ENCODE peak calls at places on chromosomes 13 and 19, in nine cellular contexts. One of them, this sample, is unnamed.

GRCh38 chr19:30802424-30803013 is 430.3 kb downstream of the ZNF536 start:
- DNase-seq in pancreas: no peak
- DNase-seq in adrenal gland: no peak
- DNase-seq in tibial nerve: no peak
- DNase-seq in heart right ventricle: no peak
- DNase-seq in AG10803: no peak
- DNase-seq in left ventricle myocardium inferior: no peak
- DNase-seq in colonic mucosa: no peak
- DNase-seq in PC-3: no peak
- DNase-seq in this sample: no peak

GRCh38 chr19:36573020-36573947 is at the start of gene ZNF529:
- DNase-seq in pancreas: peak
- DNase-seq in adrenal gland: peak
- DNase-seq in tibial nerve: peak
- DNase-seq in heart right ventricle: peak
- DNase-seq in AG10803: peak
- DNase-seq in left ventricle myocardium inferior: peak
- DNase-seq in colonic mucosa: peak
- DNase-seq in PC-3: peak
- DNase-seq in this sample: peak

GRCh38 chr19:49739933-49740332 is 23.2 kb downstream of the TSKS start:
- DNase-seq in pancreas: no peak
- DNase-seq in adrenal gland: no peak
- DNase-seq in tibial nerve: no peak
- DNase-seq in heart right ventricle: no peak
- DNase-seq in AG10803: no peak
- DNase-seq in left ventricle myocardium inferior: no peak
- DNase-seq in colonic mucosa: no peak
- DNase-seq in PC-3: no peak
- DNase-seq in this sample: no peak

GRCh38 chr13:104006625-104007061 is 940.4 kb upstream of the SLC10A2 start:
- DNase-seq in pancreas: no peak
- DNase-seq in adrenal gland: no peak
- DNase-seq in tibial nerve: no peak
- DNase-seq in heart right ventricle: no peak
- DNase-seq in AG10803: no peak
- DNase-seq in left ventricle myocardium inferior: no peak
- DNase-seq in colonic mucosa: no peak
- DNase-seq in PC-3: peak
- DNase-seq in this sample: no peak

GRCh38 chr19:19279062-19279612 is 6.0 kb upstream of the TM6SF2 start:
- DNase-seq in pancreas: no peak
- DNase-seq in adrenal gland: no peak
- DNase-seq in tibial nerve: no peak
- DNase-seq in heart right ventricle: no peak
- DNase-seq in AG10803: no peak
- DNase-seq in left ventricle myocardium inferior: no peak
- DNase-seq in colonic mucosa: no peak
- DNase-seq in PC-3: no peak
- DNase-seq in this sample: no peak

GRCh38 chr13:21670006-21670882 is 629 bp upstream of the FGF9 start:
- DNase-seq in pancreas: peak
- DNase-seq in adrenal gland: peak
- DNase-seq in tibial nerve: peak
- DNase-seq in heart right ventricle: peak
- DNase-seq in AG10803: peak
- DNase-seq in left ventricle myocardium inferior: peak
- DNase-seq in colonic mucosa: peak
- DNase-seq in PC-3: no peak
- DNase-seq in this sample: no peak

GRCh38 chr13:26442541-26442940 is 114.9 kb upstream of the WASF3 start:
- DNase-seq in pancreas: no peak
- DNase-seq in adrenal gland: no peak
- DNase-seq in tibial nerve: no peak
- DNase-seq in heart right ventricle: no peak
- DNase-seq in AG10803: peak
- DNase-seq in left ventricle myocardium inferior: no peak
- DNase-seq in colonic mucosa: no peak
- DNase-seq in PC-3: no peak
- DNase-seq in this sample: peak

GRCh38 chr19:9073806-9074205 is 13.1 kb upstream of the OR1M1 start:
- DNase-seq in pancreas: no peak
- DNase-seq in adrenal gland: no peak
- DNase-seq in tibial nerve: no peak
- DNase-seq in heart right ventricle: no peak
- DNase-seq in AG10803: no peak
- DNase-seq in left ventricle myocardium inferior: no peak
- DNase-seq in colonic mucosa: no peak
- DNase-seq in PC-3: no peak
- DNase-seq in this sample: no peak

GRCh38 chr13:98619556-98619955 is 42.6 kb upstream of the STK24 start:
- DNase-seq in pancreas: no peak
- DNase-seq in adrenal gland: no peak
- DNase-seq in tibial nerve: no peak
- DNase-seq in heart right ventricle: no peak
- DNase-seq in AG10803: no peak
- DNase-seq in left ventricle myocardium inferior: no peak
- DNase-seq in colonic mucosa: no peak
- DNase-seq in PC-3: no peak
- DNase-seq in this sample: no peak

GRCh38 chr13:76879211-76879875 is 6.9 kb downstream of the KCTD12 start:
- DNase-seq in pancreas: no peak
- DNase-seq in adrenal gland: peak
- DNase-seq in tibial nerve: peak
- DNase-seq in heart right ventricle: peak
- DNase-seq in AG10803: peak
- DNase-seq in left ventricle myocardium inferior: peak
- DNase-seq in colonic mucosa: peak
- DNase-seq in PC-3: peak
- DNase-seq in this sample: peak

DNA sequence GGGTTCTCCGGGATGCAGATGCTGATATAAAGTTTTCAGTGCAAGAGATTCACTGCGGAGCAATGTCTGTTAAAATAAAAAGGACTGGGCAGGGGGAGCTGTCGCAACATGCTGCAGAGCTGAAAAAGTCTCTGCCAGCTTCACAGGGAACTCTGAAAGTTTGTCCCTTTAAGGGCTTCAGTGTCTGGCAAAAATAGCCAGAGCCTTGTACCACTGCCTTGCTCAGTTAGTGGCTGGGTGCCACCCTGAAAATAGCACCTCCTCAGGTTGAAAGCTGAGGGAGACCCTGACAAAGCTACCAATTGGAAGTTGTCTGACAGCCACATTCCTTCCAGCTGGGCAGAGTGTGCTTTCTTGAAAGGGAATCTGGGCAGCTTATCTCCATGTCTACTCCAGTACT is 3.0 kb upstream of the NDFIP2 start:
- DNase-seq in pancreas: no peak
- DNase-seq in adrenal gland: peak
- DNase-seq in tibial nerve: no peak
- DNase-seq in heart right ventricle: peak
- DNase-seq in AG10803: no peak
- DNase-seq in left ventricle myocardium inferior: peak
- DNase-seq in colonic mucosa: no peak
- DNase-seq in PC-3: no peak
- DNase-seq in this sample: no peak
- TF ChIP-seq CTCF in pancreas: no peak
- TF ChIP-seq CTCF in adrenal gland: no peak
- TF ChIP-seq CTCF in tibial nerve: no peak
- TF ChIP-seq CTCF in heart right ventricle: no peak
- TF ChIP-seq CTCF in AG10803: no peak
- TF ChIP-seq CTCF in left ventricle myocardium inferior: peak
- TF ChIP-seq CTCF in colonic mucosa: no peak
- TF ChIP-seq CTCF in PC-3: no peak
- TF ChIP-seq CTCF in this sample: no peak

GRCh38 chr19:4815426-4816387 is 15.8 kb downstream of the TICAM1 start:
- DNase-seq in pancreas: peak
- DNase-seq in adrenal gland: peak
- DNase-seq in tibial nerve: peak
- DNase-seq in heart right ventricle: peak
- DNase-seq in AG10803: peak
- DNase-seq in left ventricle myocardium inferior: peak
- DNase-seq in colonic mucosa: peak
- DNase-seq in PC-3: peak
- DNase-seq in this sample: no peak

GRCh38 chr19:4816388-4817165 is 14.9 kb downstream of the TICAM1 start:
- DNase-seq in pancreas: peak
- DNase-seq in adrenal gland: no peak
- DNase-seq in tibial nerve: no peak
- DNase-seq in heart right ventricle: no peak
- DNase-seq in AG10803: no peak
- DNase-seq in left ventricle myocardium inferior: no peak
- DNase-seq in colonic mucosa: no peak
- DNase-seq in PC-3: no peak
- DNase-seq in this sample: no peak

GRCh38 chr19:4811328-4812131 is 20.0 kb downstream of the TICAM1 start:
- DNase-seq in pancreas: peak
- DNase-seq in adrenal gland: peak
- DNase-seq in tibial nerve: peak
- DNase-seq in heart right ventricle: peak
- DNase-seq in AG10803: peak
- DNase-seq in left ventricle myocardium inferior: peak
- DNase-seq in colonic mucosa: peak
- DNase-seq in PC-3: peak
- DNase-seq in this sample: no peak

GRCh38 chr19:4817467-4818277 is 13.8 kb downstream of the TICAM1 start:
- DNase-seq in pancreas: peak
- DNase-seq in adrenal gland: no peak
- DNase-seq in tibial nerve: no peak
- DNase-seq in heart right ventricle: peak
- DNase-seq in AG10803: no peak
- DNase-seq in left ventricle myocardium inferior: peak
- DNase-seq in colonic mucosa: no peak
- DNase-seq in PC-3: no peak
- DNase-seq in this sample: no peak

DNA sequence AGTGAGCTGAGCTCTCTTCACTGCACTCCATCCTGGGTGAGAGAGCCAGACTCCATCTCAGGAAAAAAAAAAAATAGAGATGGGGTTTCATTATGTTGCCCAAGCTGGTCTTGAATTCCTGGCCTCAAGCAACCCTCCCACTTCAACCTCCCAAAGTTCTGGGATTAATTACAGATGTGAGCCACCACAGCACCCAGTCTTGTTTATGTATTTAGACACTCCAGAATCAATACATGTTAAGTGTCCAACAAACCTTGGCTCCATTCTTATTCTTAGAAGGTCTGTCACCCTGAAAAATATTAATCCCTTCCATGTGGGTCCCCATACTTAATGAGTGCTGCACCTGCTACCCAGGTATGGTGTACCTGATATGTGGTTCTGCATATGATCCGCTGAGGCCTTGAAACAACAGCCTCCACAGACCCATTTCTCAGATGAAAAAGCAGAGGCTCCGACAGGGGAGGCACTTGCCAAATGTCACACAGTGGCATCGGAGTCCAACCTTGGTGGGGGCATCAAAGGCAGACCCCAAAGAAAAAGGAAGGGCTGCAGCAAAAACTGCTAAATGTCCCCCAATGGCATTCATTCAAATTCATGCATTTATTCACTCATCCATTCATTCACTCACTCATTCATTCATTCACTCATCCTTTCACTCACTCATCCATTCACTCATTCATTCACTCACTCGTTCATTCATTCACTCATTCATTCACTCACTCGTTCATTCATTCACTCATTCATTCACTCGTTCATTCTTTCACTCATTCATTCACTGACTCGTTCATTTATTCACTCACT is 16.7 kb downstream of the TICAM1 start:
- DNase-seq in pancreas: no peak
- DNase-seq in adrenal gland: no peak
- DNase-seq in tibial nerve: no peak
- DNase-seq in heart right ventricle: no peak
- DNase-seq in AG10803: peak
- DNase-seq in left ventricle myocardium inferior: no peak
- DNase-seq in colonic mucosa: no peak
- DNase-seq in PC-3: no peak
- DNase-seq in this sample: no peak
- H3K4me3 ChIP-seq in pancreas: no peak
- H3K4me3 ChIP-seq in adrenal gland: no peak
- H3K4me3 ChIP-seq in tibial nerve: no peak
- H3K4me3 ChIP-seq in heart right ventricle: peak
- H3K4me3 ChIP-seq in AG10803: no peak
- H3K4me3 ChIP-seq in left ventricle myocardium inferior: peak
- H3K4me3 ChIP-seq in colonic mucosa: no peak
- H3K4me3 ChIP-seq in PC-3: peak
- H3K4me3 ChIP-seq in this sample: no peak

DNA sequence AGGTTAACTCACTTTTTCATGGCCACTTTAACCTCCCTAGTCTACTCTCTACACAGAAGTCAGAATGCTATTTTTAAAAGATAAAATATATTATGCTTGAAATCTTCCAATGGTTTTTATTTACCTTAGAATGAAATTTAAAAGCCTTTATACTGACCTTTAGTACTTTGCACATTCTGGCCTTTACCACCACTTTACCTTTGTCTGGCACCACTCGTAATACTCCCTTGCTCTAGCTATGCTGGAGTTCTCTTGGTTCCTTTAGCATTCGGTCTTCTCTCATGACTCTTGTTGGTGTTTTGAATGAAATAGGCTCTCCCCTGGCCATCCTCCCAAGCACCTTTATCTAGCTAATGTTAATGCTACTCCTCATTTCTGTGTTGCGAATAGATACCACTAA is 310.8 kb downstream of the GPC5 start:
- DNase-seq in pancreas: no peak
- DNase-seq in adrenal gland: no peak
- DNase-seq in tibial nerve: no peak
- DNase-seq in heart right ventricle: no peak
- DNase-seq in AG10803: no peak
- DNase-seq in left ventricle myocardium inferior: no peak
- DNase-seq in colonic mucosa: no peak
- DNase-seq in PC-3: no peak
- DNase-seq in this sample: no peak
- TF ChIP-seq CTCF in pancreas: no peak
- TF ChIP-seq CTCF in adrenal gland: no peak
- TF ChIP-seq CTCF in tibial nerve: no peak
- TF ChIP-seq CTCF in heart right ventricle: no peak
- TF ChIP-seq CTCF in AG10803: no peak
- TF ChIP-seq CTCF in left ventricle myocardium inferior: no peak
- TF ChIP-seq CTCF in colonic mucosa: no peak
- TF ChIP-seq CTCF in PC-3: no peak
- TF ChIP-seq CTCF in this sample: no peak

DNA sequence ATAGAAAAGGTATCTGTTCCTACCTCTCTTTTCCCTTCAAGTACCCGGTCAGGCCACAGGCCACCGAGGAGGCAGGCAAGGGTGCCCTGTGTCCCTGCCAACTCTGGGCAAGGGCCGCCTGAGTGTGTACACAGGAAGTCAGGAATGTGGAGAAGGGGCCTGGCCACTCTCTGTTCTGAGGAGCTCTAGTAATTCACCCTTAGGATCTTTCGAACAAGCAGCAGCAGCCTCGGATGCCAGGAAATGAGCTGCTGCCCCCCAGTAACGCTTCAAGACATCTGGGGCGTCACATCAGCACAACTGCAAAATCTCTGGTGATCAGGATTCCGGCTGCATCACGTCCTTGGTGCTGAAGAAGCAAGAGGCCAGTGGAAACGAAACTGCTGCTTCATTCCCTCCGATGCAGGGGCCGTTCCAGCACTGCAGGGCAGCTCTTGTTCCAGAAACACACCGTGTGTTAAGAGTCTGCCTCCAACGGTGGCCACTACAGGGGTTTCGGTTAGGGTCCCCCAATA is 2.0 kb downstream of the RAB20 start:
- DNase-seq in pancreas: peak
- DNase-seq in adrenal gland: peak
- DNase-seq in tibial nerve: no peak
- DNase-seq in heart right ventricle: peak
- DNase-seq in AG10803: peak
- DNase-seq in left ventricle myocardium inferior: peak
- DNase-seq in colonic mucosa: peak
- DNase-seq in PC-3: peak
- DNase-seq in this sample: no peak
- H3K4me3 ChIP-seq in pancreas: no peak
- H3K4me3 ChIP-seq in adrenal gland: no peak
- H3K4me3 ChIP-seq in tibial nerve: peak
- H3K4me3 ChIP-seq in heart right ventricle: peak
- H3K4me3 ChIP-seq in AG10803: peak
- H3K4me3 ChIP-seq in left ventricle myocardium inferior: peak
- H3K4me3 ChIP-seq in colonic mucosa: peak
- H3K4me3 ChIP-seq in PC-3: peak
- H3K4me3 ChIP-seq in this sample: peak